ENCODE peak calls at places on chromosomes 13 and 19, in ten cellular contexts. V is cardiac fibroblast, Z is upper lobe of left lung, L is neural progenitor cell, Q is HepG2, D is PC-9, T is A549, Y is stomach, E is lung, O is tibial artery. R is an unnamed sample.

GRCh38 chr19:6521718-6522646 is 8.8 kb upstream of the TNFSF9 start:
- DNase-seq in L (no peak), V (peak), E (no peak), O (no peak), T (no peak), Q (no peak), Z (peak), D (no peak), Y (peak), R (no peak)

GRCh38 chr19:23273022-23273593 is 22.9 kb upstream of the ZNF724 start:
- DNase-seq in E (no peak), Y (no peak), V (peak), T (no peak), Z (no peak), L (peak), Q (no peak), O (no peak), D (no peak), R (no peak)

GRCh38 chr13:76533251-76533650 is 353.0 kb downstream of the KCTD12 start:
- DNase-seq in Z (no peak), T (no peak), Q (no peak), O (no peak), V (peak), D (no peak), E (no peak), L (no peak), Y (no peak), R (no peak)

GRCh38 chr19:42606660-42607351 is 12.1 kb upstream of the CEACAM8 start:
- DNase-seq in Y (peak), Z (peak), E (peak), D (no peak), O (no peak), Q (peak), L (peak), T (peak), V (peak), R (peak)

GRCh38 chr19:12195501-12195860 is 32.6 kb downstream of the ZNF136 start:
- DNase-seq in E (no peak), Z (no peak), Q (no peak), O (no peak), L (no peak), T (no peak), V (no peak), D (no peak), Y (no peak), R (peak)

GRCh38 chr13:34701919-34702318 is 240.2 kb upstream of the NBEA start:
- DNase-seq in Q (no peak), Z (no peak), O (no peak), E (no peak), T (no peak), D (no peak), L (no peak), V (no peak), Y (no peak), R (no peak)

GRCh38 chr19:1438035-1438932 is at the start of gene RPS15:
- DNase-seq in Y (peak), O (peak), D (peak), L (peak), Z (peak), V (peak), E (peak), Q (peak), T (peak), R (peak)

GRCh38 chr13:21445759-21446158 is 13.3 kb downstream of the ZDHHC20 start:
- DNase-seq in Z (no peak), T (no peak), L (no peak), O (no peak), D (no peak), Y (no peak), E (no peak), Q (no peak), V (no peak), R (no peak)

GRCh38 chr13:99704390-99704789 is 203.1 kb downstream of the TM9SF2 start:
- DNase-seq in V (no peak), Q (no peak), O (no peak), T (no peak), Z (no peak), E (no peak), L (no peak), D (no peak), Y (no peak), R (no peak)

DNA sequence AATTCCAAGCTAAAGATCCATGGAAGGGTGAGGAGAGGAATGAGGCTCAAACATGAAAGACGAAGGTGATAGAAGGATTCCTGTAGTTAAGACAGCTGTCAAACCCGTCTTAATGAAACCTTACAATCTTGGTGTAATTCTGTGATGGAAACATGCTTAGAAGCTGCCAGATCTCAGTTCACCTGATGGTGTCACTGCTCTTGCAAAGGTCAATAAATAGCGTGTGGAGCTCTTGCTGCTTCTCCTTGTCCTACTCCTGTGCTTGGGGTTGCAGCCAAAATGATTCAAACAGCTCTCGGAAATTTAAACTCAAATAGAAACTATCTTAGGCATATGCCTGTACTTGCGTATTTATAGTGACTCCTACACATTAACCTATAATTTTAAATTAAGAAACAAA is 1705.0 kb downstream of the OLFM4 start:
- DNase-seq in Z (no peak), L (peak), V (peak), E (no peak), Q (peak), Y (no peak), D (no peak), O (no peak), T (no peak), R (peak)
- TF ChIP-seq CTCF in Z (no peak), L (peak), V (no peak), E (no peak), Q (no peak), Y (no peak), D (no peak), O (no peak), T (no peak), R (no peak)

GRCh38 chr19:21574607-21575006 is 69.2 kb downstream of the ZNF429 start:
- DNase-seq in T (no peak), O (no peak), V (no peak), Z (no peak), L (no peak), Y (no peak), D (no peak), Q (no peak), E (no peak), R (no peak)
- TF ChIP-seq CTCF in T (no peak), O (no peak), V (no peak), Z (no peak), L (no peak), Y (no peak), D (no peak), Q (no peak), E (no peak), R (no peak)

DNA sequence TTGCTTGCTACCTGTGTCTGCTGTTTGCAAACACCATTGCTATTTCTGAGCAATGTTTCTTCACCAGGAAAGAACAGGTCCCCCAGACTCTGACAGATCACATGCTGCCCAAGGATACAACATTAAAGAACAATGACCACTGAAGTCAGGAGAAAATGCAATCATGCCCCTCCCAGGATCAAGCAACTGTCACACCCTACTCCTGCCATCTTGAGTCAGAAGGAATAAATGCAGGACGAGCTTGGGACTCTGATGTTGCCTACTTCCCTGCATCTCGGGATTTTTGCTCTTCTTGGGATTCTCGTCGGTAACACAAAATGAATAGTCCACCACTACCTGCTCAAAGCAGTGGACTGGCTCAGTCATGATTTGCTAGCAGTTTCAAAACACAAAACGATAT is 490.6 kb downstream of the COG6 start:
- DNase-seq in L (peak), Y (no peak), V (no peak), Q (no peak), O (no peak), E (no peak), D (no peak), T (no peak), Z (no peak), R (no peak)
- TF ChIP-seq CTCF in L (peak), Y (no peak), V (no peak), Q (peak), O (no peak), E (no peak), D (no peak), T (no peak), Z (no peak), R (no peak)

GRCh38 chr19:2666344-2666994 is 36.0 kb downstream of the GNG7 start:
- DNase-seq in Q (no peak), L (no peak), E (no peak), Y (no peak), V (no peak), T (no peak), O (no peak), Z (no peak), D (no peak), R (no peak)

GRCh38 chr19:2661615-2662014 is 40.9 kb downstream of the GNG7 start:
- DNase-seq in Z (no peak), L (no peak), E (no peak), T (no peak), Q (no peak), V (peak), Y (no peak), O (no peak), D (no peak), R (no peak)

GRCh38 chr19:2665103-2665502 is 37.4 kb downstream of the GNG7 start:
- DNase-seq in Q (no peak), E (no peak), Y (no peak), T (no peak), V (no peak), L (no peak), D (no peak), O (no peak), Z (no peak), R (no peak)

GRCh38 chr19:2659856-2660432 is 42.5 kb downstream of the GNG7 start:
- DNase-seq in O (no peak), Q (no peak), L (peak), V (no peak), Y (no peak), T (no peak), E (no peak), D (no peak), Z (no peak), R (no peak)

DNA sequence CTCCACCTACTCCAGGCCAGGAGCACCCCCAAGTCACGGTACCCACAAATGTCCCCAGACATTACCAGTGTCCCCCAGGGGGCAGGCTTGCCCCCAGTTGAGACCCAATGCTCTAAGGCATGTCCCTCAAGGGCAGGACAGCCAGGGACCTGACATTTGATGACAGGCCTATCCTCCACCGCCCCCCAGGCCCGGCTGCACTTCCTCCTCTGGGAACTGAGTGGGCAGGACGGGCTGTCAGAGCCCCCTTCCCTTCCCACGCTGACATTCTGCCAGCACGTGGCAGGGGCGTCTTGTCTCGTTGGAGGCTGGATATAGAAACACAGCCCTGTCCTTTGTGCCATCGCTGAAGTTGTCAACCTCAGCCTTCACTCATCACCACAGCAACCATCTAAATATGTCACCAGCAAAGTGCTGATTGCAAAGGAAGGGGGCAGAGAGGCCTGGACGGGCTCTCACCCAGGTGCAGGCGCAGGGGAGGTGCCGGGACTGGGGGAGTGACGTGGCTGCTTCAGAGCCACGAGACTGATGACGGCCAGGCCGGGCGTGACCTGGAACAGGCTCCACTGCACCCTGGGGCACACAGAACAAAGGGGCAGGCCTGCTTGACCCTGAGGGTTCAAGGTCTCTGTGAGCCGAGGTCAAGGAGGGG is 38.4 kb downstream of the GNG7 start:
- DNase-seq in Y (peak), T (no peak), Q (no peak), E (no peak), V (no peak), O (no peak), L (no peak), Z (no peak), D (no peak), R (no peak)
- TF ChIP-seq CTCF in Y (no peak), T (no peak), Q (peak), E (no peak), V (no peak), O (no peak), L (no peak), Z (no peak), D (no peak), R (no peak)

GRCh38 chr13:19151581-19152263 is 29.9 kb downstream of the TUBA3C start:
- DNase-seq in T (no peak), Y (no peak), Q (no peak), Z (no peak), O (no peak), D (no peak), V (no peak), E (no peak), L (no peak), R (no peak)

GRCh38 chr13:19154843-19155242 is 26.8 kb downstream of the TUBA3C start:
- DNase-seq in O (no peak), T (no peak), V (no peak), Y (peak), Q (no peak), E (no peak), Z (no peak), D (no peak), L (no peak), R (no peak)

GRCh38 chr13:19152403-19152802 is 29.2 kb downstream of the TUBA3C start:
- DNase-seq in L (no peak), E (no peak), Q (no peak), T (no peak), O (no peak), V (no peak), Z (no peak), Y (no peak), D (no peak), R (no peak)

GRCh38 chr13:19155321-19155861 is 26.2 kb downstream of the TUBA3C start:
- DNase-seq in Z (no peak), L (no peak), V (no peak), Y (peak), T (no peak), Q (no peak), D (no peak), E (no peak), O (no peak), R (no peak)

DNA sequence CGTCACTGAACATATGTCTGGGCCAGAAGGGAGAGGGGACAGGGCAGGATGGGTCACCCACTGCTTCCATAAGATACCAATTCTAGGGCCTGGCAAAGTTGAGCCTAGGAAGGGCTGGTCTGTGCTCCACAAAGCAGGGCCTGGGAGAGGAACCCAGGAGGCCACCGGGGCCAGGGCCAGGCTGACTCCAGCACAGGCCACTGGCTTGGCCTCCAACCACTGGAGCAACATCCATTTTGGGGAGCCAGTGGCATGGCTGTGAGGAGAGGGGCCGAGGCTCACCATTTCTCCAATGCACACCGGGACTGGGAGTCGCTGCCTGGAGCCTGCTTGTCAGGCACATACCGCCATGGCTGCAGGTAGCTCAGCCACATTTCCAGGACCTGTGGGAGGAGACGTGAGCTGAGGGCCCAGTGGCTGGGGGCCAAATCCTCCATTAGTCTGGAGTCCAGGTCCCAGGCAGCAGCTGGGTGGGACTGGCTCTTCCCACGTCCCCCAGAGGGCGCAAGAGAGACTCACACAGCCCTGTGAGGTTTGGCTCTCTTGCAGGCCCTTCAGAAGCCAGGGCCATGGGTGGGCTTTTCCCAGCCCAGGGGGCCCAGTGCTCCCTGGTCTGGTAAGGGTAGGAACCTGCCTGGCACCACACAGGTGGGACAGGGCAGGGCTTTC is 27.7 kb downstream of the TUBA3C start:
- DNase-seq in Q (peak), T (no peak), E (no peak), Z (no peak), Y (no peak), D (no peak), L (no peak), V (no peak), O (no peak), R (no peak)
- TF ChIP-seq CTCF in Q (peak), T (no peak), E (no peak), Z (peak), Y (no peak), D (peak), L (no peak), V (no peak), O (no peak), R (no peak)

GRCh38 chr13:44989941-44990340 is 603 bp downstream of the GPALPP1 start:
- DNase-seq in D (peak), Q (no peak), Z (no peak), T (peak), O (no peak), Y (no peak), E (no peak), V (no peak), L (no peak), R (no peak)

GRCh38 chr13:44989071-44989889 is at the start of the genes GPALPP1 and NUFIP1:
- DNase-seq in Q (peak), O (peak), Y (peak), E (peak), T (peak), L (peak), Z (peak), V (peak), D (peak), R (peak)
- TF ChIP-seq CTCF in Q (peak), O (peak), Y (no peak), E (no peak), T (no peak), L (no peak), Z (peak), V (no peak), D (peak), R (no peak)